ENCODE peak calls at places on chromosome 9, in four cellular contexts. One of them, this sample, is unnamed.

GRCh38 chr9:109441296-109441695 is 56.8 kb downstream of the PTPN3 start:
- DNase-seq in H9: peak; percentile 62
- DNase-seq in mesendoderm: peak; percentile 72
- DNase-seq in IMR-90: no peak
- DNase-seq in this sample: no peak

GRCh38 chr9:106296426-106296825 is 566.5 kb upstream of the ZNF462 start:
- DNase-seq in H9: no peak
- DNase-seq in mesendoderm: no peak
- DNase-seq in IMR-90: no peak
- DNase-seq in this sample: no peak

GRCh38 chr9:18275313-18275990 is 198.5 kb upstream of the ADAMTSL1 start:
- DNase-seq in H9: no peak
- DNase-seq in mesendoderm: no peak
- DNase-seq in IMR-90: no peak
- DNase-seq in this sample: no peak

GRCh38 chr9:19127881-19128719 is 808 bp upstream of the PLIN2 start:
- DNase-seq in H9: peak; percentile 54
- DNase-seq in mesendoderm: peak; percentile 63
- DNase-seq in IMR-90: no peak
- DNase-seq in this sample: no peak

GRCh38 chr9:13049223-13049622 is 230.3 kb downstream of the MPDZ start:
- DNase-seq in H9: no peak
- DNase-seq in mesendoderm: peak; percentile 20
- DNase-seq in IMR-90: no peak
- DNase-seq in this sample: no peak

GRCh38 chr9:75962186-75963036 is 71.9 kb downstream of the PCSK5 start:
- DNase-seq in H9: no peak
- DNase-seq in mesendoderm: no peak
- DNase-seq in IMR-90: no peak
- DNase-seq in this sample: no peak

GRCh38 chr9:12748016-12748415 is 26.8 kb upstream of the LURAP1L start:
- DNase-seq in H9: no peak
- DNase-seq in mesendoderm: no peak
- DNase-seq in IMR-90: peak; percentile 84
- DNase-seq in this sample: no peak

GRCh38 chr9:129933709-129934586 is 98.7 kb downstream of the USP20 start:
- DNase-seq in H9: no peak
- DNase-seq in mesendoderm: no peak
- DNase-seq in IMR-90: peak; percentile 14
- DNase-seq in this sample: no peak

GRCh38 chr9:38359689-38360385 is 32.7 kb upstream of the ALDH1B1 start:
- DNase-seq in H9: no peak
- DNase-seq in mesendoderm: no peak
- DNase-seq in IMR-90: no peak
- DNase-seq in this sample: no peak
- H4K5ac ChIP-seq in H9: no peak overlapping the region
- H4K5ac ChIP-seq in mesendoderm: no peak overlapping the region
- H4K5ac ChIP-seq in IMR-90: no peak overlapping the region
- H4K5ac ChIP-seq in this sample: no peak overlapping the region

GRCh38 chr9:74517188-74517587 is 20.1 kb downstream of the RORB start:
- DNase-seq in H9: no peak
- DNase-seq in mesendoderm: no peak
- DNase-seq in IMR-90: no peak
- DNase-seq in this sample: no peak

GRCh38 chr9:74521009-74521408 is 23.9 kb downstream of the RORB start:
- DNase-seq in H9: no peak
- DNase-seq in mesendoderm: no peak
- DNase-seq in IMR-90: no peak
- DNase-seq in this sample: no peak

GRCh38 chr9:74524289-74524688 is 27.2 kb downstream of the RORB start:
- DNase-seq in H9: no peak
- DNase-seq in mesendoderm: no peak
- DNase-seq in IMR-90: no peak
- DNase-seq in this sample: no peak

GRCh38 chr9:74519419-74519818 is 22.3 kb downstream of the RORB start:
- DNase-seq in H9: no peak
- DNase-seq in mesendoderm: no peak
- DNase-seq in IMR-90: no peak
- DNase-seq in this sample: no peak
- H4K5ac ChIP-seq in H9: no peak overlapping the region
- H4K5ac ChIP-seq in mesendoderm: no peak overlapping the region
- H4K5ac ChIP-seq in IMR-90: no peak overlapping the region
- H4K5ac ChIP-seq in this sample: no peak overlapping the region

DNA sequence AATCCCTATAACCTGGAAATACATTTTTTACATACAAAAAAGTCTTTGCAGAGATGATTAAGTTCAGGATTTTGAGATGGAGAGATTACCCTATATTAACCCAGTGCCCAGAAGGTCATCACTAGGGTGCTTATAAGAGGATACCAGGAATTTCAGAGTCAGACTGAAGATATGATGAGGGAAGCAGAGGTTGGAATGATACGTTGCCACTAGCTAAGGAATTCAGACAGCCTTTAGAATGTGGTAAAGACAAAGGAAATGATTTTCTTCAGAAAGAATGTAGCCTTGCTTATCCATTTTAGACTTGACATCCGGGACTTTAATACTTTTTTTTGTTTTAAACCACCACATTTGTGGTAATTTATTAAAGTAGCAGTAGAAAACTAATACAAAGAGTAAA is 2176.8 kb upstream of the C9orf72 start:
- DNase-seq in H9: no peak
- DNase-seq in mesendoderm: peak; percentile 8
- DNase-seq in IMR-90: no peak
- DNase-seq in this sample: no peak
- H4K5ac ChIP-seq in H9: no peak overlapping the region
- H4K5ac ChIP-seq in mesendoderm: no peak overlapping the region
- H4K5ac ChIP-seq in IMR-90: no peak overlapping the region
- H4K5ac ChIP-seq in this sample: no peak overlapping the region

DNA sequence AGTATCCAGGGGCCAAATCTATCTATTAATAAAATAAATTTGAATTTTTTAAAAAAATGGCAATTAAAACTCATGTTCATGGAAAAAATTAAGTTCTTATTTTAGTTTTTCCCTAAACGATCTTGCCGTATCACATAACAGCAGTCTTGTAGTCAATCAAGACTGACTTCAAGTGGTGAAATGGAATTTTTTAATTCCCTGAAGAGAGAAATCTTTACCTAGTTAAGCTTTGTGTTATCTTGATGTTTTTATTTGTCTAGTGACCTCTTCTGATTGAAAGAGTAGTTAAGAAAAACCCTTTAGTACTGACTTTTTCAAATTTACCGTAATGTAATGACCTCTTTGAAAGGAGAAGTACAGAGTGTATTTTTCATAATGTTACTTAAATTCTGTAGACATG is 19.6 kb downstream of the TGFBR1 start:
- DNase-seq in H9: no peak
- DNase-seq in mesendoderm: no peak
- DNase-seq in IMR-90: no peak
- DNase-seq in this sample: no peak
- H4K5ac ChIP-seq in H9: no peak overlapping the region
- H4K5ac ChIP-seq in mesendoderm: no peak overlapping the region
- H4K5ac ChIP-seq in IMR-90: no peak overlapping the region
- H4K5ac ChIP-seq in this sample: no peak overlapping the region

DNA sequence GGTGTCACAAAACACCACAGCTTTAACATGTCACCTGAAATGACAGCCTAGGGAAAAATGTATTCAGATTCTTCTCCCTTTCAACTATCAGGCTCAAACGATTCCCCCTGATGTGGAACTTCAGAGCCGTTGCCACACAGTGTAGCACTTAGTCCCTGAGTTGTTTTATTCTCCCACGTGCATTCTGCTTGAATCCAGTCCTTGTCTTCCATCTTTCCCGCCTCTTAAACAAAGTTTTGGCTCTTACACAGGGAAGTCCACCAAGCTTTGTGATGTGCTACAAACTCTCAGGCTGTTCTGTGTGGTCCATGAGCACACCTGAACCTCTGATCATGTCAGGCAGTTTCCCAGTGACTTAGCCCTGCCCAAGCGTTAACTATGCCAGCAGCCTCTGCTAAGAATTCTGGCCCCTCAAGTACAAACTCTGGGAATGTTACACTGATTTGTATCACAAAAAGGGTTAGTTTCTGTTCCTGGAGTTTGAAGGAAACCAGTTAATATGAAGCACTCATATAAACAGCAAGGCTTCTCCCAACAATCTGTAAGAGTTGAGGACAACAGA is 45.8 kb upstream of the RNF38 start:
- DNase-seq in H9: no peak
- DNase-seq in mesendoderm: peak; percentile 33
- DNase-seq in IMR-90: no peak
- DNase-seq in this sample: no peak
- H4K5ac ChIP-seq in H9: no peak overlapping the region
- H4K5ac ChIP-seq in mesendoderm: no peak overlapping the region
- H4K5ac ChIP-seq in IMR-90: no peak overlapping the region
- H4K5ac ChIP-seq in this sample: no peak overlapping the region

GRCh38 chr9:89592963-89593775 is 11.6 kb upstream of the GADD45G start:
- DNase-seq in H9: peak; percentile 90
- DNase-seq in mesendoderm: peak; percentile 97
- DNase-seq in IMR-90: peak; percentile 57
- DNase-seq in this sample: peak; percentile 73
- H4K5ac ChIP-seq in H9: no peak overlapping the region
- H4K5ac ChIP-seq in mesendoderm: no peak overlapping the region
- H4K5ac ChIP-seq in IMR-90: no peak overlapping the region
- H4K5ac ChIP-seq in this sample: no peak overlapping the region

GRCh38 chr9:113992276-113992951 is 85.7 kb downstream of the AMBP start:
- DNase-seq in H9: no peak
- DNase-seq in mesendoderm: no peak
- DNase-seq in IMR-90: no peak
- DNase-seq in this sample: no peak

GRCh38 chr9:113989781-113990569 is 88.1 kb downstream of the AMBP start:
- DNase-seq in H9: no peak
- DNase-seq in mesendoderm: no peak
- DNase-seq in IMR-90: no peak
- DNase-seq in this sample: no peak

GRCh38 chr9:113990570-113990907 is 87.6 kb downstream of the AMBP start:
- DNase-seq in H9: no peak
- DNase-seq in mesendoderm: peak; percentile 20
- DNase-seq in IMR-90: no peak
- DNase-seq in this sample: no peak

GRCh38 chr9:113991714-113992113 is 86.4 kb downstream of the AMBP start:
- DNase-seq in H9: no peak
- DNase-seq in mesendoderm: no peak
- DNase-seq in IMR-90: no peak
- DNase-seq in this sample: no peak

DNA sequence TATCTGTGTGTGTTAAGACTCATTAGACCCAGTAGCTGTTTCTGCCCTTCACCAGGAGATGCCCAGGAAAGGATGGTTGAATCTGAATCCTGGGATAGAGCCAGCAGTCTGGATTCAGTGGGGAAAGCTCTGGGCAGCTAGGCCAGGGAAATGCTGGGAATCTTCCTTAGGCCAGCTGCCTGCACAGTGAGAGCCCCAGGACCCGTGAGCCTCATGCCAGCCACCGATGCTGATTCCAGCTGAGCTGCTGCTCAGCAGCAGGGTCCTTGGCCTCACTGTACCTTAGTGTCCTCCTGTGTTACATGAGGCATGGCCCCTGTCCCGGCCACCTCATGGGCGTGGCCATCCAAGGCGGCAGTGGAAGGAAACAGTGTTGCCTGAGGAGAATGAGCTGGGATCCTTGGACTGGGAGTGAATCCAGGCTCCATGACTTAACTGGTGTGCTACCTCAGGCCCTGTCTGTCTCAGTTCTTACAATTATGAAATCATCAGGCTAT is 87.1 kb downstream of the AMBP start:
- DNase-seq in H9: no peak
- DNase-seq in mesendoderm: no peak
- DNase-seq in IMR-90: peak; percentile 33
- DNase-seq in this sample: no peak
- H4K5ac ChIP-seq in H9: no peak overlapping the region
- H4K5ac ChIP-seq in mesendoderm: no peak overlapping the region
- H4K5ac ChIP-seq in IMR-90: no peak overlapping the region
- H4K5ac ChIP-seq in this sample: no peak overlapping the region

DNA sequence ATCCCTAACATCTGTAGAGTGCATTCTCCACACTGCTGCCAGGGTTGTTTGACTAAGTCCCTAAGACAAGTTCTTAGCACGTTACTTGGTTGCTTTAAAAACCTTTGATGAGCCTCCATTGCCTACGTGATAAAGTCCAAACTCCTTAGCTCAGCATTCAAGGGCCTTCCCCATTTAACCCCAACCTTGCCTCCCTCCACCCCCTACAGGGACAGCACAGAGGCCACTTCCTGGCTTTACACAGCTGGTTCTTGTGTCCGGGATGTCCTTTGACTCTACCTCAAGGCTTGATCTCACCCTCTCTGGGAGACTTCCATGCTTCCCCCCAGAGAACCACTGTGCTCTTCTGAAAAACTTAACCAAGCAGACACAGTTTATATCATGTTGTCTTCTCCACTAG is 29.4 kb downstream of the FAM240B start:
- DNase-seq in H9: no peak
- DNase-seq in mesendoderm: peak; percentile 53
- DNase-seq in IMR-90: no peak
- DNase-seq in this sample: no peak
- H4K5ac ChIP-seq in H9: no peak overlapping the region
- H4K5ac ChIP-seq in mesendoderm: no peak overlapping the region
- H4K5ac ChIP-seq in IMR-90: no peak overlapping the region
- H4K5ac ChIP-seq in this sample: no peak overlapping the region

This sample was measured in H1.